ENCODE peak calls at places on chromosomes 1 and 21, in four cellular contexts. C is stimulated activated effector memory CD8-positive, alpha-beta T cell treated with anti-CD3 and anti-CD28 coated beads, Interleukin-12 subunit alpha, Interleukin-12 subunit beta, amount 100 ng/mL, for 72 hours; Y is BE2C; K is HuH-7.5. G is an unnamed sample.
A peak's percentile ranks its signal among the peaks of the same experiment; 100 is the strongest.

GRCh38 chr1:17799642-17800041 is 44.5 kb downstream of the ACTL8 start:
- DNase-seq in C (no peak), Y (no peak), K (no peak), G (no peak)

GRCh38 chr21:24428539-24429186 is 1178.6 kb downstream of the MRPL39 start:
- DNase-seq in C (no peak), Y (no peak), K (no peak), G (no peak)

GRCh38 chr1:11431946-11432507 is 46.9 kb upstream of the DISP3 start:
- DNase-seq in C (no peak), Y (no peak), K (no peak), G (no peak)

GRCh38 chr1:111372336-111372965 is 55.1 kb downstream of the OVGP1 start:
- DNase-seq in C (no peak), Y (no peak), K (no peak), G (no peak)

GRCh38 chr1:12138196-12139183 is 28.3 kb upstream of the TNFRSF1B start:
- DNase-seq in C (no peak), Y (no peak), K (no peak), G (no peak)

GRCh38 chr1:91171906-91172305 is 150.1 kb upstream of the ZNF644 start:
- DNase-seq in C (no peak), Y (no peak), K (no peak), G (no peak)

GRCh38 chr1:201364808-201365105 is 12.7 kb downstream of the TNNT2 start:
- DNase-seq in C (no peak), Y (no peak), K (no peak), G (no peak)

GRCh38 chr1:225811622-225812487 is 1.9 kb downstream of the EPHX1 start:
- DNase-seq in C (no peak), Y (no peak), K (no peak), G (no peak)

GRCh38 chr1:10939654-10940450 is 72.6 kb upstream of the TARDBP start:
- DNase-seq in C (no peak), Y (no peak), K (no peak), G (peak; percentile 82)

GRCh38 chr1:178192686-178193085 is 98.8 kb downstream of the RASAL2 start:
- DNase-seq in C (no peak), Y (no peak), K (no peak), G (no peak)

GRCh38 chr1:56709269-56709880 is 64.3 kb downstream of the PRKAA2 start:
- DNase-seq in C (no peak), Y (no peak), K (peak; percentile 10), G (no peak)

GRCh38 chr1:5980314-5981008 is 11.8 kb downstream of the NPHP4 start:
- DNase-seq in C (no peak), Y (peak; percentile 87), K (no peak), G (no peak)

GRCh38 chr1:246682231-246682895 is 41.8 kb upstream of the SCCPDH start:
- DNase-seq in C (no peak), Y (peak; percentile 56), K (no peak), G (no peak)

GRCh38 chr1:234699795-234700665 is 90.1 kb upstream of the IRF2BP2 start:
- DNase-seq in C (no peak), Y (peak; percentile 79), K (no peak), G (peak; percentile 32)

GRCh38 chr1:210332719-210333398 is 4.2 kb downstream of the HHAT start:
- DNase-seq in C (peak; percentile 43), Y (no peak), K (no peak), G (peak; percentile 23)

GRCh38 chr1:52552236-52552504 is 722 bp downstream of the TUT4 start:
- DNase-seq in C (peak; percentile 38), Y (peak; percentile 22), K (peak; percentile 9), G (peak; percentile 26)

GRCh38 chr1:159823401-159823800 is 3.3 kb upstream of the SLAMF8 start:
- DNase-seq in C (no peak), Y (peak; percentile 21), K (no peak), G (no peak)

GRCh38 chr1:156608036-156608674 is 6.9 kb upstream of the GPATCH4 start:
- DNase-seq in C (no peak), Y (peak; percentile 77), K (no peak), G (no peak)

GRCh38 chr21:34840693-34841092 is 171.9 kb downstream of the CLIC6 start:
- DNase-seq in C (no peak), Y (no peak), K (no peak), G (no peak)

GRCh38 chr1:108017698-108018097 is 52.7 kb upstream of the VAV3 start:
- DNase-seq in C (no peak), Y (no peak), K (no peak), G (no peak)

GRCh38 chr1:45403298-45404079 is 63.2 kb upstream of the MUTYH start:
- DNase-seq in C (no peak), Y (no peak), K (no peak), G (no peak)

GRCh38 chr1:155011004-155011416 is 8.4 kb downstream of the ZBTB7B start:
- DNase-seq in C (no peak), Y (no peak), K (no peak), G (no peak)

GRCh38 chr1:116113615-116114014 is 2.4 kb downstream of the MAB21L3 start:
- DNase-seq in C (no peak), Y (no peak), K (no peak), G (no peak)

GRCh38 chr1:225254676-225255075 is 173.2 kb downstream of the LBR start:
- DNase-seq in C (no peak), Y (no peak), K (no peak), G (no peak)

GRCh38 chr1:104064391-104064790 is 314.7 kb downstream of the AMY1C start:
- DNase-seq in C (no peak), Y (no peak), K (no peak), G (no peak)

GRCh38 chr1:14952626-14953314 is 200.8 kb upstream of the TMEM51 start:
- DNase-seq in C (no peak), Y (no peak), K (no peak), G (no peak)

GRCh38 chr1:184827600-184828368 is 73.1 kb upstream of the EDEM3 start:
- DNase-seq in C (no peak), Y (no peak), K (no peak), G (no peak)

GRCh38 chr1:149936992-149937705 is 470 bp upstream of the MTMR11 start:
- DNase-seq in C (no peak), Y (no peak), K (peak; percentile 37), G (no peak)

GRCh38 chr21:36769051-36769867 is 70.3 kb downstream of the SIM2 start:
- DNase-seq in C (no peak), Y (no peak), K (no peak), G (no peak)

GRCh38 chr21:45542667-45543370 is 579 bp upstream of the SLC19A1 start:
- DNase-seq in C (peak; percentile 6), Y (no peak), K (no peak), G (peak; percentile 36)

GRCh38 chr1:210596641-210597040 is 267.9 kb downstream of the HHAT start:
- DNase-seq in C (no peak), Y (no peak), K (no peak), G (no peak)

GRCh38 chr1:216914974-216915373 is 191.7 kb upstream of the ESRRG start:
- DNase-seq in C (no peak), Y (no peak), K (no peak), G (no peak)

GRCh38 chr1:183411091-183411490 is 7.1 kb downstream of the NMNAT2 start:
- DNase-seq in C (no peak), Y (no peak), K (no peak), G (no peak)

GRCh38 chr1:26913754-26914619 is at the start of gene NR0B2:
- DNase-seq in C (no peak), Y (peak; percentile 57), K (peak; percentile 63), G (no peak)

GRCh38 chr1:33225586-33225985 is 30.7 kb upstream of the ZNF362 start:
- DNase-seq in C (no peak), Y (no peak), K (no peak), G (no peak)